ENCODE peak calls at places on chromosomes 6 and 20, in five cellular contexts. D is NCI-H1092 treated with DMSO at 0.1 percent for 48 hours, C is HFFc6, F is amygdala, Z is prostate gland. X is an unnamed sample.

GRCh38 chr20:18197382-18198070 is 59.9 kb downstream of the KAT14 start:
- DNase-seq in C (no peak), F (no peak), D (no peak), Z (no peak), X (no peak)

GRCh38 chr20:24817351-24817750 is 131.7 kb upstream of the CST7 start:
- DNase-seq in C (no peak), Z (no peak), F (no peak), D (no peak), X (no peak)

GRCh38 chr6:22964334-22964733 is 395.0 kb downstream of the HDGFL1 start:
- DNase-seq in F (no peak), Z (no peak), D (no peak), C (no peak), X (no peak)

GRCh38 chr6:101907356-101908217 is 514.1 kb downstream of the GRIK2 start:
- DNase-seq in D (no peak), C (no peak), F (no peak), Z (no peak), X (no peak)

GRCh38 chr20:46021361-46022359 is 7.4 kb upstream of the SLC12A5 start:
- DNase-seq in D (peak), F (peak), Z (no peak), C (no peak), X (peak)

GRCh38 chr6:117547688-117548621 is 54.4 kb downstream of the GOPC start:
- DNase-seq in Z (peak), F (peak), C (no peak), D (peak), X (no peak)

GRCh38 chr20:16228722-16229121 is 344.5 kb downstream of the KIF16B start:
- DNase-seq in F (no peak), D (no peak), Z (no peak), C (no peak), X (no peak)

GRCh38 chr6:37381579-37381978 is 27.8 kb downstream of the RNF8 start:
- DNase-seq in F (no peak), C (peak), D (peak), Z (no peak), X (peak)

GRCh38 chr6:15062311-15063252 is 183.3 kb upstream of the JARID2 start:
- DNase-seq in C (peak), D (no peak), Z (no peak), F (no peak), X (no peak)

GRCh38 chr20:46144626-46145025 is 26.5 kb downstream of the CD40 start:
- DNase-seq in Z (peak), D (no peak), C (no peak), F (no peak), X (no peak)

GRCh38 chr6:35419431-35419830 is 32.7 kb upstream of the FANCE start:
- DNase-seq in F (no peak), C (peak), Z (no peak), D (no peak), X (no peak)

GRCh38 chr6:12241493-12242214 is 48.5 kb upstream of the EDN1 start:
- DNase-seq in D (no peak), Z (no peak), F (no peak), C (no peak), X (no peak)

GRCh38 chr6:27129917-27130316 is 117.6 kb upstream of the PRSS16 start:
- DNase-seq in Z (no peak), F (no peak), D (no peak), C (no peak), X (no peak)

GRCh38 chr6:39666706-39667489 is 58.3 kb downstream of the KIF6 start:
- DNase-seq in C (no peak), Z (no peak), F (no peak), D (no peak), X (no peak)

GRCh38 chr20:13800728-13801134 is 15.9 kb downstream of the NDUFAF5 start:
- DNase-seq in C (peak), D (peak), Z (peak), F (peak), X (peak)

GRCh38 chr20:35503281-35503680 is 26.2 kb downstream of the C20orf173 start:
- DNase-seq in Z (no peak), F (no peak), C (no peak), D (no peak), X (no peak)

GRCh38 chr20:57392130-57392445 is 892 bp downstream of the RBM38 start:
- DNase-seq in Z (no peak), D (peak), C (no peak), F (no peak), X (no peak)

GRCh38 chr20:32155017-32155965 is 45.8 kb downstream of the TM9SF4 start:
- DNase-seq in D (peak), Z (peak), C (peak), F (peak), X (peak)

GRCh38 chr6:21678990-21679389 is 85.4 kb downstream of the SOX4 start:
- DNase-seq in D (no peak), Z (no peak), C (peak), F (no peak), X (no peak)

GRCh38 chr6:36788768-36789167 is 50.5 kb downstream of the CPNE5 start:
- DNase-seq in C (no peak), Z (no peak), D (no peak), F (peak), X (no peak)

GRCh38 chr20:10060223-10060622 is 25.4 kb downstream of the ANKEF1 start:
- DNase-seq in F (no peak), Z (no peak), D (peak), C (no peak), X (no peak)

GRCh38 chr20:53706008-53706481 is 112.4 kb upstream of the ZNF217 start:
- DNase-seq in Z (no peak), F (no peak), D (no peak), C (no peak), X (no peak)

GRCh38 chr20:21801193-21801592 is 95.7 kb downstream of the PAX1 start:
- DNase-seq in C (no peak), Z (no peak), F (no peak), D (no peak), X (no peak)

GRCh38 chr20:32674362-32674789 is 635 bp upstream of the C20orf203 start:
- DNase-seq in D (peak), Z (peak), F (no peak), C (peak), X (peak)

GRCh38 chr20:10686356-10687169 is 12.8 kb upstream of the JAG1 start:
- DNase-seq in D (no peak), Z (no peak), C (no peak), F (no peak), X (no peak)

GRCh38 chr6:160261991-160262718 is 3.5 kb upstream of the SLC22A2 start:
- DNase-seq in C (no peak), F (no peak), Z (no peak), D (no peak), X (no peak)

GRCh38 chr20:21436186-21436585 is 38.9 kb upstream of the NKX2-4 start:
- DNase-seq in D (no peak), F (no peak), Z (no peak), C (peak), X (no peak)

GRCh38 chr6:81988446-81988845 is 236.0 kb upstream of the TENT5A start:
- DNase-seq in D (no peak), Z (no peak), C (no peak), F (no peak), X (no peak)

GRCh38 chr6:154805288-154805911 is 72.2 kb downstream of the SCAF8 start:
- DNase-seq in D (peak), C (peak), Z (no peak), F (no peak), X (peak)

X was measured in COR-L47.